ENCODE peak calls at places on chromosomes 13 and 19, in five cellular contexts. S is cardiac muscle cell; D is heart left ventricle; Y is Peyer's patch; L is CD8-positive, alpha-beta T cell. F is an unnamed sample. For H3K9me3, the result is how much of the 10 kb centered on the place peaks cover.

GRCh38 chr19:35314858-35315470 is 14.0 kb upstream of the CD22 start:
- DNase-seq in S (no peak), L (no peak), D (peak), Y (no peak), F (no peak)

GRCh38 chr13:22144806-22145205 is 473.9 kb downstream of the FGF9 start:
- DNase-seq in Y (no peak), D (no peak), S (no peak), L (no peak), F (no peak)

GRCh38 chr19:7783991-7784421 is 21.0 kb downstream of the CLEC4M start:
- DNase-seq in Y (no peak), S (peak), L (no peak), D (no peak), F (no peak)

GRCh38 chr13:76939215-76939614 is 9.1 kb upstream of the ACOD1 start:
- DNase-seq in Y (no peak), L (no peak), S (peak), D (no peak), F (no peak)

GRCh38 chr13:110676511-110677204 is 29.3 kb downstream of the CARS2 start:
- DNase-seq in L (no peak), Y (peak), S (no peak), D (no peak), F (no peak)

GRCh38 chr13:82833928-82834327 is 1048.3 kb downstream of the SLITRK1 start:
- DNase-seq in Y (no peak), L (no peak), D (no peak), S (peak), F (no peak)

GRCh38 chr19:7905298-7905697 is 1.6 kb downstream of the MAP2K7 start:
- DNase-seq in L (no peak), D (no peak), S (no peak), Y (peak), F (no peak)

GRCh38 chr13:100439247-100439955 is 149.2 kb downstream of the GGACT start:
- DNase-seq in D (no peak), L (no peak), S (no peak), Y (no peak), F (no peak)

GRCh38 chr13:27573265-27573664 is 47.1 kb downstream of the LNX2 start:
- DNase-seq in L (no peak), D (no peak), S (peak), Y (no peak), F (no peak)

GRCh38 chr13:59450218-59450617 is 713.5 kb downstream of the DIAPH3 start:
- DNase-seq in S (no peak), D (no peak), Y (no peak), L (no peak), F (no peak)

GRCh38 chr19:16037424-16038195 is 38.7 kb upstream of the TPM4 start:
- DNase-seq in Y (peak), L (no peak), S (no peak), D (no peak), F (no peak)

GRCh38 chr19:35637165-35637564 is 4.4 kb upstream of the ETV2 start:
- DNase-seq in S (no peak), Y (no peak), D (no peak), L (no peak), F (no peak)

GRCh38 chr13:90950134-90950533 is 397.4 kb upstream of the MIR17HG start:
- DNase-seq in S (no peak), L (no peak), D (no peak), Y (no peak), F (no peak)

GRCh38 chr13:28652002-28652401 is 6.9 kb upstream of the POMP start:
- DNase-seq in S (no peak), L (no peak), D (no peak), Y (no peak), F (no peak)

GRCh38 chr13:28655566-28655965 is 3.4 kb upstream of the POMP start:
- DNase-seq in L (no peak), S (peak), Y (no peak), D (no peak), F (no peak)

GRCh38 chr13:28653111-28653510 is 5.8 kb upstream of the POMP start:
- DNase-seq in S (no peak), L (no peak), Y (no peak), D (no peak), F (no peak)

GRCh38 chr13:28657784-28658538 is 969 bp upstream of the POMP start:
- DNase-seq in Y (no peak), D (no peak), L (no peak), S (peak), F (no peak)

GRCh38 chr13:28654276-28654675 is 4.7 kb upstream of the POMP start:
- DNase-seq in S (no peak), Y (no peak), D (no peak), L (no peak), F (no peak)
- H3K9me3 ChIP-seq in S (under half), Y (under half), D (under half), L (under half), F (under half)

DNA sequence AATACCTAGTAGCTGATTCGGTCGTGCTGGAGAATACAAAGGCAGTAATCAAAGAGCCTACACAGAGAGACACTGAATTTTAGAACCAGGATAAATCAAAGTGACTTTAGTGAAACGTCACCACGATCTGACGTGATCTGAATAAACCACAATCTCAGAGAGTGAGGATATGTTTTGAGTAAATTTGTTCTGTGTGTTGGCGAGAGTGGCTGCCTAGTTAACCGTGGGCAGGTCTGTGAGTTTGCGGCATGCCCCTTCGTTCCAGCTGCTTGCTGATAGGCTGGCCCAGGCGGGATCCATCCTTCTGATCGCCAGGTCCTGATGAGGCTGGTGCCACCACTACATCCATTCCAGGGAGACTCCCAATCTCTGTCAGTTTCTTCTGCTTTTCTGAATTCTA is 40.4 kb downstream of the LRCH1 start:
- DNase-seq in L (peak), D (no peak), S (no peak), Y (no peak), F (peak)
- H3K27ac ChIP-seq in L (no peak), D (no peak), S (no peak), Y (no peak), F (no peak)

DNA sequence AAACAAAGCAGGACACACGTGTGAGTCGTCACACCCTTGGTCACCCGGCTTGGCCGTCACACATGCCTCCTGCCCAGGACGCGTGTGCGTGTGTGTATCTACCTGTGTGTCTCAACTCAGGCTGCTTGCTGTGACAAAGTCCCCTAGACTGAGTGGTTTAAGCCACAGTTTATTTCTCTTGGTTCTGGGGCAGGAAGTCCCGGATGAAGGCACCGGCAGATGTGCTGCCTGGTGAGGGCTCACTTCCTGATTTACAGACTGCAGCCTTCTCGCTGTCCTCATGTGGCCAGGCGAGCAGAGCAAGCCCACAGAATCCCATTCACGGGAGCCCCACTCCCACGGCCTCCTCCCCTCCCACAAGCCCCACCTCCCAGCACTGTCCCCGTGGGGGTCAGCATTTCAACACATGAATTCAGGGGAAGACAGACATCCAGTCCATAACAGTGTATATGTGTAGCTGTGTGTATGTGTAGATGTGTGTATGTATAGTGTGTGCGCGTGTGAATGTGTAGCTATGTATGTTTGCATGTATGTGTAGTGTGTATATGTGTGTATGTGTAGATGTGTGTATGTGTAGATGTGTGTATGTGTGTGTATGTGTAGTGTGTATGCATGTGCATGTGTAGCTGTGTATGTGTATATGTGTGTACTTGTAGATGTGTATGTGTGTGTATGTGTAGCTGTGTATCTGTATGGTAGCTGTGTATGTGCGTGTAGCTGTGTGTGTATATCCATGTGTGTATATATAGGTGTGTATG is 51.5 kb downstream of the MCF2L start:
- DNase-seq in Y (no peak), D (no peak), L (no peak), S (no peak), F (no peak)
- H3K9me3 ChIP-seq in Y (under half), D (under half), L (under half), S (under half), F (under half)

DNA sequence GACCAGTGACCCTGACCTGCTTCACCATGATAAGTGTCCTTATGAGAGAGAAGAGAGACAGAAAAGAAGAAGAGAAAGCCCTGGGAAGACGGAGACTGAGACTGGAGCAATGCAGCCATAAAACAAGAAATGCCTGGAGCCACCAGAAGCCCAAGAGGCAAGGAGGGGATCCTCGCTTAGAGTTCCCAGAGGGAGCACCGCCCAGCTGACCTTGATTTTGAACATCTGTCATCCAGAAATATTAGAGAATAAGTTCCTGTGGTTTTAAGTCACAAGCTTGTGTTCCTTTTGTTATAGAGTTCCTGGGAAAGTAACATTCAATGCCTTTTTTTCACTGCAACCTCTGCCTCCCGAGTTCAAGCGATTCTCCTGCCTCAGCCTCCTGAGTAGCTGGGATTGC is 20.2 kb downstream of the CERS1 start:
- DNase-seq in Y (no peak), L (no peak), S (no peak), D (no peak), F (no peak)
- H3K27ac ChIP-seq in Y (no peak), L (no peak), S (no peak), D (no peak), F (no peak)

GRCh38 chr19:51993422-51993821 is 6.8 kb upstream of the ZNF350 start:
- DNase-seq in S (no peak), D (no peak), L (no peak), Y (no peak), F (no peak)
- H3K9me3 ChIP-seq in S (under half), D (half or more), L (half or more), Y (under half), F (half or more)

GRCh38 chr19:46736544-46737274 is 9.1 kb upstream of the FKRP start:
- DNase-seq in Y (no peak), D (peak), S (peak), L (no peak), F (no peak)
- H3K27ac ChIP-seq in Y (no peak), D (no peak), S (no peak), L (no peak), F (no peak)

DNA sequence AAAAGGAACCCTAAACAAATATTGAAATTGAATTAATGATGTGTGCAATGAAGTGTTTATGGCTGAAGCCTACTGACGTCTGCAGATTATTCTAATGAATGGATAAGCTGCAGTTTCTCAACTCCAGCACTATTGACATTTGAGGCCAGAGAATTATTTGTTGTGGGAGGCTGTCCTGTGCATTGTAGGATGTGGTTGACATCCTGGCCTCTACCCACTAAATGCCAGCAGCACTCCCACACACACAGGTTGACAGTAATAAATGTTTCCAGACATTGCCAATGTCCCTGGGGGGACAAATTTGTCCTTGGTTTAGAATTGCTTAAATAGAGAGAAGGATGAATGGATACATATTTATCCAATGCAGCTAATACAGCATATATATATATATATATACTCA is 19.2 kb upstream of the MYH14 start:
- DNase-seq in S (no peak), L (no peak), Y (no peak), D (no peak), F (no peak)
- H3K9me3 ChIP-seq in S (under half), L (under half), Y (under half), D (under half), F (under half)

GRCh38 chr13:94860981-94861407 is 148.6 kb upstream of the SOX21 start:
- DNase-seq in D (no peak), L (no peak), S (peak), Y (no peak), F (no peak)
- H3K27ac ChIP-seq in D (no peak), L (no peak), S (no peak), Y (no peak), F (no peak)

F was measured in effector memory CD4-positive, alpha-beta T cell.